ENCODE peak calls at places on chromosomes 7 and 10, in nine cellular contexts. N is GM23248, F is hepatocyte, D is GM23338, B is PC-3, Y is DND-41, T is MM.1S, Z is K562, U is fibroblast of lung. S is an unnamed sample.

GRCh38 chr10:44180321-44181154 is 204.4 kb downstream of the CXCL12 start:
- DNase-seq in N (peak; percentile 97), F (peak; percentile 41), D (no peak), B (peak; percentile 8), Y (no peak), T (no peak), Z (no peak), U (peak; percentile 97), S (no peak)

GRCh38 chr7:155773531-155773930 is 38.7 kb downstream of the SHH start:
- DNase-seq in N (no peak), F (peak; percentile 50), D (no peak), B (no peak), Y (no peak), T (no peak), Z (no peak), U (no peak), S (no peak)

GRCh38 chr7:2729893-2730716 is 42.1 kb downstream of the AMZ1 start:
- DNase-seq in N (no peak), F (no peak), D (no peak), B (no peak), Y (no peak), T (no peak), Z (no peak), U (peak; percentile 62), S (no peak)

GRCh38 chr7:27167170-27167505 is 1.8 kb upstream of the HOXA9 start:
- DNase-seq in N (peak; percentile 73), F (no peak), D (peak; percentile 20), B (peak; percentile 85), Y (no peak), T (no peak), Z (no peak), U (no peak), S (no peak)

GRCh38 chr10:132938472-132939329 is 3.7 kb downstream of the CFAP46 start:
- DNase-seq in N (peak; percentile 33), F (peak; percentile 36), D (peak; percentile 81), B (peak; percentile 41), Y (peak; percentile 14), T (no peak), Z (peak; percentile 35), U (no peak), S (peak; percentile 76)

GRCh38 chr10:119754085-119754484 is 28.2 kb downstream of the INPP5F start:
- DNase-seq in N (no peak), F (peak; percentile 43), D (no peak), B (no peak), Y (no peak), T (no peak), Z (no peak), U (no peak), S (no peak)

GRCh38 chr7:40964610-40965009 is 738.3 kb downstream of the INHBA start:
- DNase-seq in N (no peak), F (no peak), D (no peak), B (no peak), Y (no peak), T (peak; percentile 35), Z (no peak), U (no peak), S (no peak)

GRCh38 chr7:88546808-88547207 is 212.7 kb upstream of the ZNF804B start:
- DNase-seq in N (peak; percentile 15), F (peak; percentile 15), D (peak; percentile 79), B (peak; percentile 62), Y (peak; percentile 15), T (peak; percentile 71), Z (peak; percentile 50), U (peak; percentile 13), S (peak; percentile 54)

GRCh38 chr10:1611936-1612550 is 125.3 kb downstream of the ADARB2 start:
- DNase-seq in N (no peak), F (no peak), D (peak; percentile 48), B (no peak), Y (no peak), T (no peak), Z (peak; percentile 20), U (no peak), S (peak; percentile 54)

GRCh38 chr10:12376211-12376610 is 26.9 kb downstream of the CAMK1D start:
- DNase-seq in N (no peak), F (no peak), D (no peak), B (no peak), Y (no peak), T (no peak), Z (no peak), U (no peak), S (no peak)

GRCh38 chr7:13262929-13263530 is 575.6 kb downstream of the ARL4A start:
- DNase-seq in N (peak; percentile 63), F (peak; percentile 57), D (peak; percentile 51), B (peak; percentile 74), Y (no peak), T (peak; percentile 54), Z (peak; percentile 13), U (peak; percentile 28), S (peak; percentile 40)

GRCh38 chr7:34727464-34727995 is 69.5 kb downstream of the NPSR1 start:
- DNase-seq in N (no peak), F (no peak), D (no peak), B (peak; percentile 48), Y (no peak), T (no peak), Z (no peak), U (no peak), S (no peak)

GRCh38 chr10:125159486-125159931 is 854 bp downstream of the CTBP2 start:
- DNase-seq in N (peak; percentile 63), F (peak; percentile 45), D (no peak), B (no peak), Y (peak; percentile 23), T (no peak), Z (no peak), U (no peak), S (peak; percentile 71)

GRCh38 chr7:127189074-127189473 is 63.7 kb downstream of the GRM8 start:
- DNase-seq in N (no peak), F (no peak), D (no peak), B (peak; percentile 5), Y (no peak), T (no peak), Z (no peak), U (no peak), S (no peak)

GRCh38 chr10:9709849-9710248 is 1307.8 kb upstream of the CELF2 start:
- DNase-seq in N (no peak), F (no peak), D (no peak), B (no peak), Y (no peak), T (peak; percentile 18), Z (no peak), U (peak; percentile 20), S (no peak)

GRCh38 chr7:22364910-22365309 is 8.0 kb upstream of the RAPGEF5 start:
- DNase-seq in N (no peak), F (no peak), D (no peak), B (no peak), Y (no peak), T (no peak), Z (no peak), U (no peak), S (no peak)

GRCh38 chr10:69318997-69319727 is 40.9 kb downstream of the HK1 start:
- DNase-seq in N (peak; percentile 88), F (peak; percentile 71), D (no peak), B (peak; percentile 76), Y (peak; percentile 63), T (no peak), Z (peak; percentile 59), U (peak; percentile 67), S (peak; percentile 66)

GRCh38 chr10:3117486-3117885 is 50.1 kb downstream of the PFKP start:
- DNase-seq in N (no peak), F (no peak), D (no peak), B (no peak), Y (no peak), T (no peak), Z (no peak), U (no peak), S (no peak)

GRCh38 chr7:116576350-116577319 is 51.8 kb downstream of the CAV1 start:
- DNase-seq in N (peak; percentile 96), F (peak; percentile 35), D (no peak), B (peak; percentile 95), Y (no peak), T (no peak), Z (no peak), U (peak; percentile 98), S (no peak)
- H3K27ac ChIP-seq in N (peak overlapping the region; percentile 96), F (peak overlapping the region; percentile 26), D (no peak overlapping the region), B (peak overlapping the region; percentile 94), Y (no peak overlapping the region), T (no peak overlapping the region), Z (no peak overlapping the region), U (peak overlapping the region; percentile 90), S (no peak overlapping the region)

GRCh38 chr10:72333111-72334012 is 21.4 kb downstream of the DNAJB12 start:
- DNase-seq in N (no peak), F (peak; percentile 2), D (no peak), B (no peak), Y (peak; percentile 48), T (no peak), Z (no peak), U (no peak), S (no peak)
- H2AFZ ChIP-seq in N (no peak overlapping the region), F (no peak overlapping the region), D (no peak overlapping the region), B (no peak overlapping the region), Y (no peak overlapping the region), T (no peak overlapping the region), Z (no peak overlapping the region), U (no peak overlapping the region), S (no peak overlapping the region)

GRCh38 chr10:49113741-49114141 is 1.6 kb downstream of the VSTM4 start:
- DNase-seq in N (peak; percentile 84), F (no peak), D (no peak), B (no peak), Y (no peak), T (no peak), Z (no peak), U (peak; percentile 13), S (no peak)

GRCh38 chr10:49115015-49115795 is at the start of gene VSTM4:
- DNase-seq in N (peak; percentile 78), F (peak; percentile 70), D (peak; percentile 61), B (no peak), Y (no peak), T (no peak), Z (peak; percentile 95), U (peak; percentile 33), S (peak; percentile 82)

GRCh38 chr10:49112851-49113250 is 2.5 kb downstream of the VSTM4 start:
- DNase-seq in N (no peak), F (no peak), D (no peak), B (no peak), Y (no peak), T (no peak), Z (no peak), U (no peak), S (no peak)

GRCh38 chr10:49115796-49116508 is 630 bp upstream of the VSTM4 start:
- DNase-seq in N (no peak), F (no peak), D (no peak), B (no peak), Y (peak; percentile 24), T (no peak), Z (no peak), U (no peak), S (no peak)

DNA sequence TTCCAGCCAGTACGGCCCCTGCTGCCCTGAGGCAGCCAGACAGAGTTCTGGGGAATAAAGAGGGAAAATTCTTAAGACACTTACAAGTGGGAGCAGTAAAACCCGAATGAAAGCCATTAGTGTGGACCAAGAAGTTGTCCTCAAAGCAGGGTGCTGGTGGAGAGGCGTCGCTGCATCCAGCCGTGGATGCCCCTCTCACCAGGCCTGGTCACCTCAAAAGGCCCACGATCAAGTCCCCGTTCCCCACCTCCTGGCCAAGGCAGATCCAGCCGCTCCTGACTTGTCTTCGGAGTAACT is 656 bp downstream of the VSTM4 start:
- DNase-seq in N (no peak), F (no peak), D (no peak), B (no peak), Y (no peak), T (no peak), Z (no peak), U (peak; percentile 54), S (no peak)
- TF ChIP-seq EZH2 in N (no peak), F (no peak), D (no peak), B (no peak), Y (no peak), T (no peak), Z (no peak), U (no peak), S (no peak)

GRCh38 chr7:129356176-129356575 is 78.1 kb upstream of the STRIP2 start:
- DNase-seq in N (no peak), F (no peak), D (no peak), B (no peak), Y (no peak), T (peak; percentile 23), Z (no peak), U (no peak), S (no peak)
- H3K27ac ChIP-seq in N (no peak overlapping the region), F (no peak overlapping the region), D (no peak overlapping the region), B (no peak overlapping the region), Y (no peak overlapping the region), T (no peak overlapping the region), Z (no peak overlapping the region), U (no peak overlapping the region), S (no peak overlapping the region)